ENCODE peak calls at places on chromosomes 11 and 22, in six cellular contexts. J is gastrocnemius medialis, S is A549, P is heart left ventricle, K is tibial nerve, R is mammary epithelial cell. W is an unnamed sample.

GRCh38 chr11:1305063-1305495 is 4.4 kb downstream of the TOLLIP start:
- DNase-seq in K (no peak), J (no peak), R (no peak), P (no peak), S (no peak), W (no peak)

GRCh38 chr11:35014352-35014751 is 97.9 kb downstream of the PDHX start:
- DNase-seq in S (no peak), J (no peak), K (no peak), R (no peak), P (no peak), W (no peak)

GRCh38 chr11:65558002-65558784 is at the start of gene LTBP3:
- DNase-seq in S (peak), R (peak), P (peak), K (peak), J (peak), W (peak)

GRCh38 chr11:114080219-114080618 is 20.7 kb downstream of the ZBTB16 start:
- DNase-seq in P (peak), K (no peak), S (no peak), R (no peak), J (peak), W (no peak)

GRCh38 chr11:59186130-59186594 is 14.2 kb downstream of the DTX4 start:
- DNase-seq in J (no peak), K (no peak), R (peak), S (peak), P (no peak), W (no peak)

GRCh38 chr22:19869497-19870152 is 15.0 kb upstream of the GNB1L start:
- DNase-seq in K (peak), J (no peak), R (no peak), P (no peak), S (no peak), W (no peak)

GRCh38 chr22:49869091-49869830 is 15.6 kb downstream of the ZBED4 start:
- DNase-seq in S (no peak), J (no peak), R (no peak), K (no peak), P (no peak), W (no peak)

GRCh38 chr22:44399906-44400762 is 87.4 kb upstream of the SHISAL1 start:
- DNase-seq in S (no peak), K (peak), R (no peak), J (no peak), P (no peak), W (peak)

GRCh38 chr11:67520856-67521824 is 2.1 kb downstream of the CABP2 start:
- DNase-seq in P (no peak), R (no peak), K (no peak), J (no peak), S (no peak), W (no peak)

GRCh38 chr11:133530501-133530835 is 1.8 kb downstream of the OPCML start:
- DNase-seq in K (no peak), R (no peak), J (no peak), S (no peak), P (no peak), W (no peak)
- TF ChIP-seq CTCF in K (no peak), R (no peak), J (no peak), S (no peak), P (no peak), W (no peak)

DNA sequence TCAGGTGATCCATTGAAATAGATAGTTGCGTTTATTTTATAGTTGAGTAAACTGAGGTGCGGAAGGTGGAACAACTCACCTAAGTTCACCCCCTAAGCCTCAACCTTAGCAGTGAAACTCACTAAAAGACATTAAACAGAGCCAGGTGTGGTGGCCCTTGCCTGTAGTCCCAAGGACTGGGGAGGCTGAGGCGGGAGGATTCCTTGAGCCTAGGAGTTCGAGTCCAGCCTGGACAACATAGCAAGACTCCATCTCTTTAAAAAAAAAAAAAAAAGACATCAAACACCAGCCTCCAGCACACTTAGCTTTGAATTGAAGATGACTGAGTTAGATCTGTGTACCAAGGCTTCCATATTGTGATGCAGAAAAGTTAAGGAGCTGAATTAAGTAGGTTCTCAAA is 845 bp upstream of the RAB36 start:
- DNase-seq in K (no peak), R (no peak), J (no peak), P (no peak), S (no peak), W (no peak)
- H3K27ac ChIP-seq in K (peak), R (peak), J (no peak), P (no peak), S (peak), W (peak)

DNA sequence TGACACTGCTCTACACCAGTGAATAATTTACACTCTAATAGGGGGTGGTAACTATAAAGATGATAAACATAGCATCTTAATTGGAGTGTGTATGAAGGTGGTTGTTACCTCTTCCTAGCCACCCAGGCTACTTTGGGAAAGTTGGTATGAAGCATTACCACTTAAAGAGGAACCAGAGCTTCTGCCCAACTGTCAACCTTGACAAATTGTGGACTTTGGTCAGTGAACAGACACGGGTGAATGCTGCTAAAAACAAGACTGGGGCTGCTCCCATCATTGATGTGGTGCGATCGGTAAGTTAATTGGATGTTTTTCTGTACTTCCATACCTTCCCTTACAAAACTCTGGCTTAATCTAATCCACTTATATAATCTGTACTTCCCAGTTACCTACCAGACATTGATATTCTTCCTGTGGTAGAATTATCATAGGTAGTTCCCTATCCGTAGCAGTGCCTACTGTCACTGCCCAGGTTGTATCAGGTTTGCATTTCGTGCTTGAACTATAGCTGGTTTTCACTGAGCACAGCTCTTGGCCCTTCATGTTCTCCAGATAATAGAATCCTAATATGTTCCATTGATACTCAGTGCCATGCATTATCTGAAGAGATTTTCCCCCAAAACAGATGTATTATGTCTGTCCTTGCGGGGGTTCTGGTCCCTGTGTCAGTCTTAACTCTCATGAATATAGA is 2.2 kb downstream of the RPL27A start:
- DNase-seq in R (no peak), K (no peak), J (no peak), P (no peak), S (no peak), W (no peak)
- H3K4me3 ChIP-seq in R (peak), K (no peak), J (no peak), P (no peak), S (peak), W (peak)

GRCh38 chr11:32069361-32070058 is 21.4 kb upstream of the RCN1 start:
- DNase-seq in J (no peak), P (no peak), K (no peak), S (no peak), R (no peak), W (no peak)

GRCh38 chr11:32070707-32071106 is 20.2 kb upstream of the RCN1 start:
- DNase-seq in P (no peak), S (no peak), J (no peak), K (no peak), R (no peak), W (no peak)

GRCh38 chr11:32072872-32073661 is 17.8 kb upstream of the RCN1 start:
- DNase-seq in P (no peak), K (no peak), J (no peak), S (no peak), R (no peak), W (no peak)

GRCh38 chr11:32068134-32068533 is 22.7 kb upstream of the RCN1 start:
- DNase-seq in J (no peak), P (no peak), R (no peak), S (no peak), K (no peak), W (no peak)

GRCh38 chr11:32071811-32072210 is 19.1 kb upstream of the RCN1 start:
- DNase-seq in P (no peak), S (peak), J (no peak), K (no peak), R (peak), W (no peak)
- TF ChIP-seq CTCF in P (no peak), S (no peak), J (no peak), K (peak), R (peak), W (no peak)

GRCh38 chr11:10522276-10522675 is 18.7 kb downstream of the RNF141 start:
- DNase-seq in S (no peak), P (no peak), J (no peak), K (no peak), R (no peak), W (no peak)
- H3K27ac ChIP-seq in S (no peak), P (no peak), J (peak), K (no peak), R (no peak), W (peak)

GRCh38 chr11:62882811-62883496 is 2.3 kb downstream of the SLC3A2 start:
- DNase-seq in S (no peak), K (no peak), J (no peak), R (no peak), P (no peak), W (no peak)

GRCh38 chr11:62885137-62885536 is 4.4 kb downstream of the SLC3A2 start:
- DNase-seq in J (no peak), P (no peak), S (no peak), K (no peak), R (no peak), W (no peak)

GRCh38 chr11:62882428-62882742 is 1.7 kb downstream of the SLC3A2 start:
- DNase-seq in J (no peak), S (no peak), R (no peak), K (no peak), P (no peak), W (no peak)

GRCh38 chr11:62881579-62882427 is 1.1 kb downstream of the SLC3A2 start:
- DNase-seq in S (peak), K (peak), J (peak), P (peak), R (peak), W (peak)

DNA sequence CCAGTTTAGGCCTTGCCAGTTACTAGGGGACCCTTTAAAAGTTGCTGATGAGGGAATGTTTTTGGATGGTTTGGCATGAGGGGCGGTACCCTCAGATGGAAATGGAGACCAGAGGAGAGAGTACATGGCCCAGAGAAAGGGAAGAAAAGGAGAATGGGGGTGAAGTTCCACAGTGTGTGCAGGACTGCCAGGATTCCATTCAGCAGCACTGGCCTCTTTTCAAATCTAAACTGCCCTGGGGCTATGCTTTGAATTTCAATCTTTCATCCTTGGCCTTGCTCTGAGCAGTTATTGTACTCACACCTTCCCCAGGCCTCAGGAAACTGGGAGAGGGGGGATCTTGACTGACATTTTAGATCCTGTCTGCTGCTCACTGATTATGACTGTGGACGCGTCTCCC is 3.0 kb downstream of the SLC3A2 start:
- DNase-seq in K (no peak), P (no peak), R (no peak), J (no peak), S (no peak), W (no peak)
- H3K4me3 ChIP-seq in K (peak), P (no peak), R (peak), J (peak), S (peak), W (peak)

DNA sequence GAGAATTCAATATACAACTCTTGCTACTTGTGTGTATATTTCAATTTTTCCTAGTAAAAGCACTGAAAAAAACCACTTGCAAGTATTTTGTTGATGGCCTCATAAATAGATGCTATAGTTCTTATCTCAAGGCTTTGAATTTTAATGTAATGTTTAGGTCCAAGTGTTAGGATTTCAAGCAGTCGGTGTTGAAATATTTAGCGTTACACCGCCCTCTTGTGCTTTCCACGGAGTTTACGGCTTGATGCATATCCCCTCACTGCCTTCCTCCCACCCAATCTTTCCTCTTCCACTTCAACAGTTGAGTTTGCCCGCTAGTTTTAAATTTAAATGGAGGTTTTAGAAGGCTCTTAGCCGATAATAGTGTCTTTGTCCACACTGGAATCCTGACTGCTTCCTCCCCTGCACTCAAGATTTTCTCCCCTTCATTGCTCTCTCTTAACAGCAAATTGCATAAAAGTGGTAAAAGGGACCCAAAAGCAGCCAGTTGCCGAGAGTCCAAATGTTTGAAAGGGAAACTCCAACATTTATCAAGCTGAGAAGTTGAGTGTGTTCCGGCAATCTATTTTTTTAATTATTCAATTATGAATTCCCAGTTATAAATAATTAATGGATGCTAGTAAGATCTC is 25.9 kb upstream of the HTATIP2 start:
- DNase-seq in P (no peak), J (no peak), K (no peak), R (peak), S (peak), W (no peak)
- TF ChIP-seq CTCF in P (peak), J (no peak), K (no peak), R (peak), S (peak), W (no peak)

GRCh38 chr11:75831915-75832502 is 17.0 kb downstream of the UVRAG start:
- DNase-seq in P (no peak), K (no peak), J (no peak), S (no peak), R (no peak), W (no peak)

GRCh38 chr11:75823415-75823814 is 8.4 kb downstream of the UVRAG start:
- DNase-seq in K (no peak), S (no peak), J (no peak), R (no peak), P (no peak), W (no peak)

GRCh38 chr11:75826463-75827220 is 11.6 kb downstream of the UVRAG start:
- DNase-seq in K (no peak), S (no peak), R (peak), P (no peak), J (no peak), W (no peak)

GRCh38 chr11:75827562-75827961 is 12.6 kb downstream of the UVRAG start:
- DNase-seq in J (no peak), K (no peak), S (no peak), R (no peak), P (no peak), W (no peak)
- H3K27ac ChIP-seq in J (peak), K (peak), S (no peak), R (no peak), P (peak), W (peak)

GRCh38 chr11:128533473-128533872 is 53.9 kb downstream of the ETS1 start:
- DNase-seq in K (no peak), S (no peak), R (no peak), P (no peak), J (no peak), W (no peak)
- H3K4me3 ChIP-seq in K (no peak), S (no peak), R (no peak), P (no peak), J (no peak), W (no peak)